ENCODE peak calls at places on chromosome 3, in six cellular contexts. B is A549, E is K562, C is HepG2, O is endothelial cell of umbilical vein, X is GM12878. Y is an unnamed sample.

GRCh38 chr3:85576801-85577200 is 618.0 kb downstream of the CADM2 start:
- DNase-seq in B (no peak), E (no peak), C (no peak), O (no peak), X (no peak), Y (no peak)

GRCh38 chr3:111605016-111605415 is 9.9 kb upstream of the ZBED2 start:
- DNase-seq in B (no peak), E (no peak), C (no peak), O (no peak), X (no peak), Y (no peak)

GRCh38 chr3:39166932-39167532 is 13.6 kb upstream of the CSRNP1 start:
- DNase-seq in B (peak; percentile 78), E (no peak), C (no peak), O (peak; percentile 80), X (no peak), Y (peak; percentile 65)

GRCh38 chr3:127632035-127632434 is 3.0 kb downstream of the PODXL2 start:
- DNase-seq in B (no peak), E (no peak), C (no peak), O (no peak), X (no peak), Y (no peak)

GRCh38 chr3:69906351-69906966 is 93.1 kb upstream of the SAMMSON start:
- DNase-seq in B (peak; percentile 61), E (no peak), C (no peak), O (no peak), X (no peak), Y (no peak)

GRCh38 chr3:39809181-39809994 is at the start of gene MYRIP:
- DNase-seq in B (no peak), E (peak; percentile 99), C (peak; percentile 32), O (peak; percentile 81), X (no peak), Y (peak; percentile 41)

GRCh38 chr3:89025185-89025584 is 82.2 kb upstream of the EPHA3 start:
- DNase-seq in B (no peak), E (no peak), C (no peak), O (no peak), X (no peak), Y (no peak)

GRCh38 chr3:73513260-73513659 is 111.5 kb downstream of the PDZRN3 start:
- DNase-seq in B (peak; percentile 18), E (no peak), C (peak; percentile 86), O (no peak), X (no peak), Y (no peak)

GRCh38 chr3:46612324-46612723 is at the start of gene FAM240A:
- DNase-seq in B (no peak), E (no peak), C (no peak), O (no peak), X (no peak), Y (no peak)

GRCh38 chr3:193782280-193782654 is 189.3 kb downstream of the OPA1 start:
- DNase-seq in B (peak; percentile 28), E (no peak), C (no peak), O (no peak), X (no peak), Y (no peak)

GRCh38 chr3:43017038-43017437 is 37.9 kb downstream of the GASK1A start:
- DNase-seq in B (no peak), E (no peak), C (no peak), O (no peak), X (no peak), Y (no peak)

GRCh38 chr3:190533511-190534282 is 19.8 kb downstream of the IL1RAP start:
- DNase-seq in B (peak; percentile 82), E (no peak), C (no peak), O (peak; percentile 56), X (no peak), Y (no peak)

GRCh38 chr3:40128169-40128568 is 181.3 kb upstream of the EIF1B start:
- DNase-seq in B (no peak), E (no peak), C (no peak), O (no peak), X (no peak), Y (peak; percentile 8)

GRCh38 chr3:86800116-86800515 is 190.8 kb downstream of the VGLL3 start:
- DNase-seq in B (no peak), E (no peak), C (no peak), O (no peak), X (no peak), Y (no peak)

GRCh38 chr3:86793786-86794185 is 197.2 kb downstream of the VGLL3 start:
- DNase-seq in B (peak; percentile 75), E (no peak), C (peak; percentile 3), O (no peak), X (no peak), Y (no peak)

GRCh38 chr3:86792316-86792715 is 198.6 kb downstream of the VGLL3 start:
- DNase-seq in B (no peak), E (no peak), C (no peak), O (no peak), X (no peak), Y (no peak)

GRCh38 chr3:86797946-86798345 is 193.0 kb downstream of the VGLL3 start:
- DNase-seq in B (no peak), E (no peak), C (no peak), O (no peak), X (no peak), Y (no peak)

DNA sequence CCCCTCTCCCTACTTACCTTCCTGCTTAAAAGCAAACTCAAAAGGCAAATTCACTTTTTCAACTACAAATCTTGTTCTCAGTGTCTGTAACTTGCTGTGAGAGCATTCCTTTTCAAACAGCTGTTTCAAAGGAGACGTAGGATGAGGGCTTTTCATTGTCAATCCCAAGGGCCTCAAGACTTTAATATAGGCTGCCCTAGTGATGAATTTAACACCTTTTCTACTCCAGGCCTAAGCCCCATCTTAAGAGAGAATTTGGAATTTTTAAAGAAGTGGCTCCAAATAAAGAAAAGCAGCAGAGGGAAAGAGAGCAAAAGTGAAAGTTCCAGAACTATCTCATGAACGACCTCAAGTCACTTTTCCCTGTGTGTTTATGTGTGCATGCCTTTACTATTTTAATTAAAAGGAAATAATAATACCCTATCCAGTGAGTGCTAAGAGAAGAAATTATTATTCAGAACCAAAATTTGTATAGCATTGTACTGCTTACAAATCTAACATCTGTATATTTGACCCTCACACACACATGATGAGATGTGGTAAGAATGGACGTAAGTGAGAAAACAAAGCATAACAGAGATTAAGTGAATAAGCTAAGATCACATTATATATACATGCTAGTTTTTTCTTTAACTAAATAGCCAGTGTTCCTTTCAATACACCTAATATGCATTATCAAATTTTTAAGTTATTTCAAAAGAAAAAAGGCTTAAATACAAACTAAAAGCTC is 196.4 kb downstream of the VGLL3 start:
- DNase-seq in B (no peak), E (no peak), C (no peak), O (no peak), X (no peak), Y (no peak)
- TF ChIP-seq MYC in B (no peak), E (no peak), C (no peak), O (no peak), X (no peak), Y (no peak)

DNA sequence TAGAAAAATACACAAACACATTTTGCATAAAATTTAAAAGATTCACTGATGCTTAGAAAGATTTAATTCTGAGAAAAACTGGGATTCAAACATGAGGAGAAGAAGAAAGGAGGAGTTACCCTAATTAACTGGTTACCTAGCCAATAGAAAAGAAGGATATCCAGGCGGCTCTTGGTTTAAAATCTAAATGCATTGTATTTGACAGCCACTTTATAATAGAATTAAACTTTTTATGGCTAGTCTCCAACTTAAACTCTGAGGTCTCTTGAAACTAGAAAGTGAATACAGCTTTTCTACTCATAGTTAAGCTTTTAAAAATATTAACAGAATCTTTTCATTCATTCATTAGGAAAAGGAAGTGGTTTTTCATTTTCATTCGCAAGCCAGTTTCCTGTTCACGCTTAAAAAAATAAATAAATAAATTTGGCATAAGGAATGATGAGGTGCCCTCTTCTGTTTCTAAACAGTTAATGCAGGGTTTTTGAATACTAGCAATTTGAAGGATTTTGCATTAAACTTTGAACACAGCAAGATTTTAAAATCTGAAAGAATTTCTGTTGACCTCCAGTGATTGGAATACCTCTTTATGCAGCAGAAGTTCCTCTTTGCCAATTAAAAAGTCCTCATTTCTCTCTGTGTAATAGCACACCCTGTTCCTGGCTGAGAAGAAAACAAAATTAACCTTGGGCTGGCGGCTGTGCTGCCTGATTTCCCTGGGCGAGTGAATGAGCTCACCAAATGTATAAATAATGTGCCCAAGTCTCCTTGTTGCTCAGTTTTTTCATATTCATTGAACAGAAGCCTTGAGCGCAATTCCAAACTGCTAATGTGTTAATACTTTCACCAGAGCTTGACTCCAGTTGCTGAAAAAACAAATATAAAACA is 105.1 kb downstream of the ZMAT3 start:
- DNase-seq in B (peak; percentile 16), E (no peak), C (peak; percentile 3), O (peak; percentile 72), X (peak; percentile 32), Y (peak; percentile 25)
- H3K4me3 ChIP-seq in B (no peak overlapping the region), E (no peak overlapping the region), C (no peak overlapping the region), O (peak overlapping the region; percentile 38), X (peak overlapping the region; percentile 39), Y (no peak overlapping the region)

GRCh38 chr3:140277886-140278285 is 342.9 kb downstream of the CLSTN2 start:
- DNase-seq in B (no peak), E (no peak), C (no peak), O (no peak), X (no peak), Y (no peak)

GRCh38 chr3:140274429-140274828 is 339.4 kb downstream of the CLSTN2 start:
- DNase-seq in B (no peak), E (no peak), C (no peak), O (no peak), X (no peak), Y (no peak)

GRCh38 chr3:140273542-140274195 is 338.7 kb downstream of the CLSTN2 start:
- DNase-seq in B (no peak), E (no peak), C (no peak), O (no peak), X (no peak), Y (no peak)

GRCh38 chr3:140276698-140277097 is 341.7 kb downstream of the CLSTN2 start:
- DNase-seq in B (peak; percentile 28), E (peak; percentile 12), C (peak; percentile 9), O (peak; percentile 5), X (no peak), Y (peak; percentile 43)
- TF ChIP-seq CTCF in B (peak; percentile 15), E (peak; percentile 48), C (peak; percentile 48), O (peak; percentile 20), X (peak; percentile 49), Y (peak; percentile 43)

GRCh38 chr3:168121175-168121853 is 25.6 kb upstream of the GOLIM4 start:
- DNase-seq in B (no peak), E (no peak), C (no peak), O (peak; percentile 59), X (no peak), Y (no peak)
- TF ChIP-seq MYC in B (no peak), E (no peak), C (no peak), O (no peak), X (no peak), Y (no peak)

GRCh38 chr3:16508242-16508575 is 5.3 kb downstream of the RFTN1 start:
- DNase-seq in B (no peak), E (no peak), C (no peak), O (no peak), X (no peak), Y (no peak)

GRCh38 chr3:16508591-16508995 is 4.9 kb downstream of the RFTN1 start:
- DNase-seq in B (no peak), E (no peak), C (no peak), O (no peak), X (no peak), Y (no peak)

GRCh38 chr3:16510620-16511319 is 2.7 kb downstream of the RFTN1 start:
- DNase-seq in B (no peak), E (no peak), C (no peak), O (no peak), X (no peak), Y (no peak)

GRCh38 chr3:16511561-16512434 is 1.7 kb downstream of the RFTN1 start:
- DNase-seq in B (no peak), E (no peak), C (no peak), O (peak; percentile 83), X (peak; percentile 98), Y (peak; percentile 74)

GRCh38 chr3:16509721-16510619 is 3.5 kb downstream of the RFTN1 start:
- DNase-seq in B (no peak), E (no peak), C (no peak), O (no peak), X (no peak), Y (no peak)
- H3K4me3 ChIP-seq in B (no peak overlapping the region), E (no peak overlapping the region), C (no peak overlapping the region), O (no peak overlapping the region), X (peak overlapping the region; percentile 69), Y (no peak overlapping the region)